ENCODE peak calls at places on chromosomes 2 and 18, in eight cellular contexts. M is DND-41, S is astrocyte of the spinal cord, W is psoas muscle, F is A549, P is choroid plexus epithelial cell, Q is mammary epithelial cell, K is thyroid gland. I is an unnamed sample.

GRCh38 chr18:38695559-38696270 is 1130.1 kb upstream of the CELF4 start:
- DNase-seq in M (no peak), S (peak; percentile 17), W (no peak), F (no peak), P (peak; percentile 8), Q (peak; percentile 78), K (no peak), I (peak; percentile 95)

GRCh38 chr2:234469251-234469845 is 27.5 kb downstream of the ARL4C start:
- DNase-seq in M (no peak), S (no peak), W (no peak), F (no peak), P (no peak), Q (no peak), K (no peak), I (peak; percentile 52)

GRCh38 chr2:230130668-230131364 is 62.1 kb upstream of the SLC16A14 start:
- DNase-seq in M (no peak), S (peak; percentile 86), W (peak; percentile 63), F (peak; percentile 42), P (peak; percentile 98), Q (no peak), K (peak; percentile 16), I (no peak)

GRCh38 chr2:54086157-54086556 is 29.3 kb upstream of the ACYP2 start:
- DNase-seq in M (no peak), S (no peak), W (no peak), F (no peak), P (no peak), Q (no peak), K (no peak), I (no peak)

GRCh38 chr2:43073373-43073772 is 153.0 kb downstream of the ZFP36L2 start:
- DNase-seq in M (peak; percentile 47), S (peak; percentile 70), W (no peak), F (peak; percentile 64), P (peak; percentile 82), Q (peak; percentile 94), K (no peak), I (peak; percentile 95)

GRCh38 chr2:106193491-106193976 is 567 bp downstream of the UXS1 start:
- DNase-seq in M (no peak), S (peak; percentile 15), W (peak; percentile 35), F (no peak), P (peak; percentile 8), Q (peak; percentile 37), K (peak; percentile 56), I (no peak)

GRCh38 chr2:129801575-129801974 is 177.9 kb upstream of the RAB6C start:
- DNase-seq in M (no peak), S (peak; percentile 58), W (no peak), F (peak; percentile 11), P (no peak), Q (peak; percentile 34), K (no peak), I (peak; percentile 63)

GRCh38 chr2:237324446-237325236 is 89.3 kb downstream of the COL6A3 start:
- DNase-seq in M (no peak), S (peak; percentile 88), W (no peak), F (no peak), P (peak; percentile 98), Q (no peak), K (no peak), I (no peak)

GRCh38 chr18:49845629-49846252 is 32.4 kb upstream of the ACAA2 start:
- DNase-seq in M (no peak), S (no peak), W (no peak), F (no peak), P (peak; percentile 15), Q (no peak), K (no peak), I (no peak)

GRCh38 chr2:19349911-19350677 is 8.3 kb downstream of the OSR1 start:
- DNase-seq in M (peak; percentile 22), S (peak; percentile 74), W (peak; percentile 68), F (peak; percentile 58), P (peak; percentile 54), Q (no peak), K (peak; percentile 44), I (no peak)

DNA sequence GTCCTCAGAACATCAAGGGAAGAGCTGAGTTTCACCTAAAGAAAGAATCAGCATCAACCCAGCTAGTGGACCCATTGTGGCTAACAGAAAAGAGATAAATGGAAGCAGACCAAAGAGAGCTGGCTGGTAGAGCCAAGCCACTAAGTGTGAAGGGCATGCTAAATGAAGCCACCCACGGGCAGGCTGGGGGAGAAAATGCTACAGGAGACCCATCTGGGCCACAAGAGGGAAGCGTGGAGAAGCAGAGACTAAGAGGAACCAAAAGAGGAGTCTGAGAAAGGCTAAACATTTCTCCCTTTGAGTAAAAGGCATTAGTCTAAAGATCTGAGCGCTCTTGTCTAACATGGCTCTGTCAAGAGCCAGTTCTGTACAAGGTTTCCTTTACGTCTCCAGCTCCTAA is 15.8 kb downstream of the CWC22 start:
- DNase-seq in M (no peak), S (no peak), W (no peak), F (no peak), P (peak; percentile 30), Q (no peak), K (no peak), I (no peak)
- TF ChIP-seq CTCF in M (no peak), S (peak; percentile 26), W (no peak), F (no peak), P (peak; percentile 54), Q (no peak), K (no peak), I (peak; percentile 11)

DNA sequence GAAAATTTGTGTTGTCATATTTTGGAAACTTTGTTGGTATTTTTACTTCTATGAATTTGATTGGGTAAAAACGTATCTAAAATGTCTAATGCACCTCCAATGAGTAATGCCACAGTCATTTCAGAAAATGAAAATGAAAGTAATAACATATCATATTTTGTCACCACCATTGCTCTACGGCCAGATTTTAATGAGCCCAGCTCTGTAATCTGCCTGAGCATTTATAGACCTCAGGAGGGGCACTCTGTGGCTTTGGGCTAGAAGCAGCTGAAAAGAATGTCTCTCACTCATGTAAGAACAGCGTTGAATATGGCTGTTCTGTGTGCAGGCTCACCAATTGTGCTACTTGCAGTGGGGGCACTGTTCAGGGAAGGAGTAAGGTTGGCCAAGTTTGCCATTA is 32.7 kb upstream of the ABCA12 start:
- DNase-seq in M (peak; percentile 38), S (peak; percentile 3), W (no peak), F (no peak), P (peak; percentile 13), Q (peak; percentile 19), K (no peak), I (peak; percentile 38)
- H3K4me3 ChIP-seq in M (no peak overlapping the region), S (no peak overlapping the region), W (no peak overlapping the region), F (no peak overlapping the region), P (peak overlapping the region; percentile 33), Q (peak overlapping the region; percentile 34), K (no peak overlapping the region), I (no peak overlapping the region)

GRCh38 chr2:96578731-96579130 is 42.2 kb downstream of the ARID5A start:
- DNase-seq in M (no peak), S (no peak), W (no peak), F (no peak), P (no peak), Q (no peak), K (no peak), I (no peak)

GRCh38 chr2:96575790-96576456 is 39.4 kb downstream of the ARID5A start:
- DNase-seq in M (no peak), S (no peak), W (no peak), F (no peak), P (no peak), Q (no peak), K (no peak), I (no peak)

GRCh38 chr2:96579422-96579821 is 42.9 kb downstream of the ARID5A start:
- DNase-seq in M (no peak), S (no peak), W (no peak), F (no peak), P (no peak), Q (no peak), K (no peak), I (no peak)

GRCh38 chr2:96574364-96574763 is 37.8 kb downstream of the ARID5A start:
- DNase-seq in M (no peak), S (no peak), W (no peak), F (no peak), P (peak; percentile 23), Q (no peak), K (no peak), I (no peak)
- TF ChIP-seq CTCF in M (peak; percentile 20), S (peak; percentile 32), W (no peak), F (no peak), P (peak; percentile 47), Q (no peak), K (no peak), I (no peak)

DNA sequence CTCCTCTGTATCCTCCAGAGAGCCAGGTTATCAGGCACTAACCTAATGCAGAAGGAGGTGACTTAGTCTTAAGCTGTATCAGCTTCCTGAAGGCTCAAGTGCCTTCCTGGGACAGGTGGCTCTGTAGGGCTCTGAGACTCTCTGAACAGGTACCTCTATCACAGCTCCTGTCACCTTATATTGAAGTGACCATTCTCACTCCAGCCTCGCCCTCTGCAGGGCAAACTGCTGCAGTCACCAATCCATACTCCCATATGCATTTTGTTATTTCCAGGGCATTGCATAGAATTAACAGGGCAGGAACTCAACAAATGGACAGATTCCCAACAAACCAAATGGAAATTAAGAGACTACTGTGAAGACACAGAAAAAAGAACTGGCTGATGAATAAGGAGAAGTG is 203.0 kb upstream of the REV1 start:
- DNase-seq in M (no peak), S (no peak), W (no peak), F (no peak), P (no peak), Q (no peak), K (no peak), I (no peak)
- H3K4me3 ChIP-seq in M (no peak overlapping the region), S (no peak overlapping the region), W (no peak overlapping the region), F (no peak overlapping the region), P (no peak overlapping the region), Q (no peak overlapping the region), K (no peak overlapping the region), I (no peak overlapping the region)

GRCh38 chr18:62717059-62717849 is 1.9 kb downstream of the PHLPP1 start:
- DNase-seq in M (no peak), S (peak; percentile 50), W (no peak), F (peak; percentile 26), P (peak; percentile 53), Q (peak; percentile 89), K (peak; percentile 52), I (peak; percentile 95)

GRCh38 chr18:62717850-62718229 is 2.5 kb downstream of the PHLPP1 start:
- DNase-seq in M (no peak), S (peak; percentile 59), W (no peak), F (peak; percentile 1), P (peak; percentile 64), Q (peak; percentile 7), K (no peak), I (no peak)

GRCh38 chr18:62715829-62716678 is 713 bp downstream of the PHLPP1 start:
- DNase-seq in M (peak; percentile 66), S (peak; percentile 68), W (peak; percentile 59), F (peak; percentile 53), P (peak; percentile 75), Q (peak; percentile 69), K (peak; percentile 57), I (peak; percentile 42)

GRCh38 chr18:62715439-62715792 is at the start of gene PHLPP1:
- DNase-seq in M (no peak), S (no peak), W (no peak), F (no peak), P (no peak), Q (no peak), K (no peak), I (no peak)

DNA sequence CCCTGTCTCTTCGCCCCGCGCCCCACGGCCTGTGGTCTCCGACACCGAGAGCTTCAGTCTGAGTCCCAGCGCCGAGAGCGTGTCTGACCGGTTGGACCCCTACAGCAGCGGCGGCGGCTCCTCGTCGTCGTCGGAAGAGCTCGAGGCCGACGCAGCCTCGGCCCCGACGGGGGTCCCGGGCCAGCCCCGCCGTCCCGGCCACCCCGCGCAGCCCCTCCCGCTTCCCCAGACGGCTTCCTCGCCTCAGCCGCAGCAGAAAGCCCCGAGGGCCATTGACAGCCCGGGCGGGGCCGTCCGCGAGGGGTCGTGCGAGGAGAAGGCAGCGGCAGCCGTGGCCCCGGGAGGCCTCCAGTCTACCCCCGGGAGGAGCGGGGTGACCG is 1.3 kb downstream of the PHLPP1 start:
- DNase-seq in M (no peak), S (peak; percentile 37), W (peak; percentile 43), F (peak; percentile 21), P (peak; percentile 35), Q (peak; percentile 24), K (peak; percentile 56), I (no peak)
- TF ChIP-seq CTCF in M (no peak), S (peak; percentile 25), W (no peak), F (peak; percentile 28), P (peak; percentile 36), Q (no peak), K (no peak), I (no peak)